ENCODE peak calls at places on chromosome 1, in five cellular contexts. N is Right ventricle myocardium superior; C is naive thymus-derived CD4-positive, alpha-beta T cell; K is suprapubic skin; A is tibial nerve. S is an unnamed sample.
A peak's percentile ranks its signal among the peaks of the same experiment; 100 is the strongest.

GRCh38 chr1:93437976-93438605 is 9.8 kb upstream of the FNBP1L start:
- DNase-seq in N (no peak), C (peak; percentile 48), K (no peak), A (no peak), S (no peak)

GRCh38 chr1:22379566-22379965 is 72.1 kb upstream of the ZBTB40 start:
- DNase-seq in N (no peak), C (no peak), K (no peak), A (no peak), S (no peak)

GRCh38 chr1:28172690-28173150 is 3.8 kb downstream of the PTAFR start:
- DNase-seq in N (no peak), C (peak; percentile 32), K (no peak), A (no peak), S (peak; percentile 40)

GRCh38 chr1:170805957-170806662 is 129.2 kb upstream of the MROH9 start:
- DNase-seq in N (peak; percentile 44), C (no peak), K (no peak), A (peak; percentile 8), S (peak; percentile 59)

GRCh38 chr1:22790232-22791008 is 79.8 kb downstream of the EPHB2 start:
- DNase-seq in N (peak; percentile 73), C (no peak), K (no peak), A (no peak), S (peak; percentile 69)

GRCh38 chr1:153888518-153888917 is 34.3 kb downstream of the GATAD2B start:
- DNase-seq in N (no peak), C (no peak), K (no peak), A (no peak), S (no peak)

GRCh38 chr1:222815367-222815765 is 527 bp downstream of the DISP1 start:
- DNase-seq in N (no peak), C (no peak), K (no peak), A (peak; percentile 42), S (no peak)

GRCh38 chr1:119141660-119142059 is 1.2 kb upstream of the WARS2 start:
- DNase-seq in N (no peak), C (no peak), K (no peak), A (no peak), S (no peak)

GRCh38 chr1:53642607-53643006 is 96.4 kb downstream of the GLIS1 start:
- DNase-seq in N (no peak), C (no peak), K (peak; percentile 36), A (no peak), S (no peak)

GRCh38 chr1:107444302-107444701 is 303.5 kb downstream of the NTNG1 start:
- DNase-seq in N (no peak), C (no peak), K (no peak), A (no peak), S (no peak)

GRCh38 chr1:213051127-213051880 is at the start of gene RPS6KC1:
- DNase-seq in N (peak; percentile 92), C (peak; percentile 82), K (peak; percentile 88), A (peak; percentile 59), S (peak; percentile 94)

GRCh38 chr1:235102993-235103411 is 25.6 kb downstream of the TOMM20 start:
- DNase-seq in N (no peak), C (peak; percentile 77), K (no peak), A (no peak), S (no peak)

S was measured in right cardiac atrium.